ENCODE peak calls at places on chromosomes 6 and 20, in ten cellular contexts. T, E, H, B, L, F, U, O, D and M are unnamed samples.

GRCh38 chr6:155412335-155412734 is 43.3 kb downstream of the NOX3 start:
- DNase-seq in B (no peak), T (no peak), O (no peak), F (no peak), D (no peak), E (no peak), L (no peak), U (no peak), H (no peak), M (peak; percentile 21)

GRCh38 chr20:52847029-52847660 is 125.0 kb upstream of the TSHZ2 start:
- DNase-seq in O (no peak), E (no peak), T (no peak), H (no peak), B (no peak), D (no peak), F (peak; percentile 79), L (no peak), U (no peak), M (no peak)

GRCh38 chr20:6122873-6123649 is at the start of gene FERMT1:
- DNase-seq in D (no peak), E (peak; percentile 57), T (peak; percentile 22), H (peak; percentile 71), B (peak; percentile 71), O (peak; percentile 39), F (peak; percentile 97), U (peak; percentile 4), L (peak; percentile 54), M (peak; percentile 44)

GRCh38 chr20:36796117-36796516 is 22.6 kb upstream of the DSN1 start:
- DNase-seq in E (no peak), H (no peak), B (no peak), U (no peak), T (no peak), F (no peak), L (no peak), O (no peak), D (no peak), M (no peak)

GRCh38 chr20:57539889-57540288 is 14.9 kb upstream of the CTCFL start:
- DNase-seq in L (no peak), F (no peak), H (no peak), E (no peak), T (no peak), B (no peak), D (no peak), O (no peak), U (no peak), M (no peak)

GRCh38 chr6:119348308-119349040 is 1.1 kb downstream of the MAN1A1 start:
- DNase-seq in H (peak; percentile 55), T (peak; percentile 53), U (no peak), E (peak; percentile 56), L (peak; percentile 23), F (no peak), O (no peak), B (peak; percentile 64), D (peak; percentile 44), M (peak; percentile 23)

GRCh38 chr20:8481636-8482035 is 349.6 kb downstream of the PLCB1 start:
- DNase-seq in E (no peak), U (no peak), L (no peak), O (no peak), D (no peak), T (no peak), F (no peak), H (no peak), B (no peak), M (no peak)

GRCh38 chr6:689223-689622 is 3.7 kb downstream of the EXOC2 start:
- DNase-seq in D (no peak), H (no peak), U (no peak), B (no peak), O (no peak), T (no peak), L (no peak), F (no peak), E (no peak), M (peak; percentile 11)

GRCh38 chr6:14217728-14218637 is 100.4 kb downstream of the CD83 start:
- DNase-seq in L (no peak), B (no peak), O (no peak), F (no peak), E (no peak), H (no peak), T (no peak), D (no peak), U (no peak), M (peak; percentile 77)

GRCh38 chr6:32868257-32868788 is 14.3 kb downstream of the PSMB9 start:
- DNase-seq in D (peak; percentile 93), B (peak; percentile 92), L (peak; percentile 67), T (peak; percentile 93), E (no peak), O (peak; percentile 51), U (peak; percentile 11), F (peak; percentile 54), H (peak; percentile 90), M (peak; percentile 81)

GRCh38 chr20:32343438-32343837 is 14.7 kb upstream of the ASXL1 start:
- DNase-seq in H (no peak), O (no peak), T (no peak), E (no peak), L (no peak), U (no peak), B (no peak), F (peak; percentile 76), D (no peak), M (no peak)

GRCh38 chr6:144894240-144894639 is 609.1 kb downstream of the UTRN start:
- DNase-seq in H (no peak), O (no peak), E (no peak), L (no peak), B (no peak), F (no peak), U (no peak), T (no peak), D (no peak), M (peak; percentile 30)

GRCh38 chr6:107185570-107185969 is 70.3 kb upstream of the BEND3 start:
- DNase-seq in H (no peak), U (no peak), T (no peak), O (no peak), D (no peak), E (no peak), L (no peak), F (peak; percentile 34), B (no peak), M (peak; percentile 21)

GRCh38 chr20:31322504-31322903 is 14.1 kb upstream of the DEFB116 start:
- DNase-seq in E (no peak), U (no peak), B (no peak), L (no peak), H (no peak), D (no peak), F (no peak), O (no peak), T (no peak), M (no peak)

GRCh38 chr6:120077489-120077888 is 727.9 kb upstream of the MAN1A1 start:
- DNase-seq in H (no peak), U (no peak), L (no peak), F (peak; percentile 8), O (no peak), B (no peak), D (peak; percentile 16), E (no peak), T (no peak), M (peak; percentile 69)

GRCh38 chr6:117557951-117558350 is 44.4 kb downstream of the GOPC start:
- DNase-seq in E (no peak), O (no peak), F (no peak), T (no peak), D (no peak), B (no peak), H (no peak), L (no peak), U (no peak), M (no peak)

GRCh38 chr6:97282238-97282725 is 734 bp downstream of the MMS22L start:
- DNase-seq in E (no peak), T (no peak), U (no peak), H (no peak), O (no peak), L (no peak), B (no peak), D (no peak), F (no peak), M (peak; percentile 60)

GRCh38 chr6:1554241-1554880 is 55.4 kb upstream of the FOXC1 start:
- DNase-seq in O (no peak), B (no peak), L (no peak), T (no peak), U (no peak), F (no peak), D (no peak), E (no peak), H (no peak), M (peak; percentile 89)

GRCh38 chr6:1624071-1624847 is 14.5 kb downstream of the FOXC1 start:
- DNase-seq in H (no peak), E (no peak), U (no peak), D (no peak), B (no peak), L (no peak), O (no peak), T (peak; percentile 34), F (no peak), M (no peak)

GRCh38 chr20:36384022-36384619 is 78.0 kb downstream of the DLGAP4 start:
- DNase-seq in E (no peak), B (no peak), O (peak; percentile 31), D (peak; percentile 76), F (peak; percentile 30), U (no peak), L (peak; percentile 64), H (no peak), T (peak; percentile 71), M (no peak)